ENCODE peak calls at places on chromosomes 11 and 22, in five cellular contexts. E is gastrocnemius medialis, I is body of pancreas, Y is thyroid gland, V is heart left ventricle. D is an unnamed sample.

GRCh38 chr11:69889400-69890372 is 70.5 kb upstream of the FGF3 start:
- DNase-seq in V (no peak), I (no peak), E (no peak), Y (no peak), D (no peak)

GRCh38 chr11:28123151-28123571 is 15.0 kb downstream of the METTL15 start:
- DNase-seq in E (no peak), Y (no peak), V (no peak), I (no peak), D (no peak)

GRCh38 chr11:30474151-30474954 is 111.8 kb downstream of the MPPED2 start:
- DNase-seq in E (no peak), V (no peak), I (no peak), Y (no peak), D (no peak)

GRCh38 chr11:45436118-45436517 is 150.0 kb upstream of the SYT13 start:
- DNase-seq in V (no peak), I (no peak), E (no peak), Y (no peak), D (no peak)

GRCh38 chr22:50506611-50507420 is 686 bp downstream of the LMF2 start:
- DNase-seq in E (no peak), I (peak), Y (peak), V (no peak), D (peak)

GRCh38 chr11:74746868-74747267 is 1.8 kb upstream of the RNF169 start:
- DNase-seq in E (no peak), I (no peak), Y (no peak), V (no peak), D (no peak)

GRCh38 chr11:84019576-84020194 is 733.5 kb upstream of the CCDC90B start:
- DNase-seq in I (no peak), E (no peak), V (no peak), Y (no peak), D (no peak)

GRCh38 chr11:122180435-122180834 is 64.4 kb upstream of the BLID start:
- DNase-seq in E (no peak), Y (no peak), V (no peak), I (no peak), D (peak)

GRCh38 chr11:19853901-19854300 is 141.3 kb downstream of the NAV2 start:
- DNase-seq in Y (no peak), E (no peak), I (no peak), V (no peak), D (no peak)

GRCh38 chr11:94837317-94837716 is 69.2 kb downstream of the AMOTL1 start:
- DNase-seq in Y (peak), I (no peak), E (no peak), V (peak), D (no peak)

GRCh38 chr22:34113381-34113780 is 193.1 kb upstream of the LARGE1 start:
- DNase-seq in I (no peak), E (no peak), V (no peak), Y (no peak), D (no peak)

GRCh38 chr22:37430941-37431340 is 3.7 kb upstream of the ELFN2 start:
- DNase-seq in V (no peak), Y (no peak), I (no peak), E (no peak), D (no peak)

GRCh38 chr11:6489338-6489737 is 7.7 kb upstream of the DNHD1 start:
- DNase-seq in Y (no peak), I (no peak), V (no peak), E (no peak), D (no peak)

GRCh38 chr11:78190374-78190773 is 1.7 kb downstream of the USP35 start:
- DNase-seq in V (no peak), Y (no peak), E (no peak), I (no peak), D (no peak)

GRCh38 chr11:69122642-69123431 is 32.9 kb upstream of the SMIM38 start:
- DNase-seq in I (peak), V (peak), E (no peak), Y (peak), D (peak)

GRCh38 chr22:36369004-36369921 is 18.5 kb downstream of the MYH9 start:
- DNase-seq in V (no peak), Y (peak), I (peak), E (no peak), D (no peak)

GRCh38 chr11:69138265-69138664 is 17.5 kb upstream of the SMIM38 start:
- DNase-seq in I (no peak), Y (no peak), V (no peak), E (no peak), D (no peak)

GRCh38 chr11:73141031-73141308 is 1.1 kb downstream of the FCHSD2 start:
- DNase-seq in V (no peak), E (no peak), I (peak), Y (peak), D (peak)

GRCh38 chr22:29773233-29773632 is 6.1 kb downstream of the UQCR10 start:
- DNase-seq in Y (no peak), E (peak), I (no peak), V (no peak), D (no peak)

GRCh38 chr22:31969789-31970489 is 25.6 kb downstream of the YWHAH start:
- DNase-seq in Y (peak), E (peak), I (peak), V (peak), D (peak)

GRCh38 chr11:94928146-94928995 is 45.0 kb downstream of the CWC15 start:
- DNase-seq in V (no peak), E (no peak), Y (no peak), I (no peak), D (no peak)

GRCh38 chr11:86784247-86784681 is 16.1 kb upstream of the PRSS23 start:
- DNase-seq in V (no peak), E (no peak), I (no peak), Y (no peak), D (peak)

DNA sequence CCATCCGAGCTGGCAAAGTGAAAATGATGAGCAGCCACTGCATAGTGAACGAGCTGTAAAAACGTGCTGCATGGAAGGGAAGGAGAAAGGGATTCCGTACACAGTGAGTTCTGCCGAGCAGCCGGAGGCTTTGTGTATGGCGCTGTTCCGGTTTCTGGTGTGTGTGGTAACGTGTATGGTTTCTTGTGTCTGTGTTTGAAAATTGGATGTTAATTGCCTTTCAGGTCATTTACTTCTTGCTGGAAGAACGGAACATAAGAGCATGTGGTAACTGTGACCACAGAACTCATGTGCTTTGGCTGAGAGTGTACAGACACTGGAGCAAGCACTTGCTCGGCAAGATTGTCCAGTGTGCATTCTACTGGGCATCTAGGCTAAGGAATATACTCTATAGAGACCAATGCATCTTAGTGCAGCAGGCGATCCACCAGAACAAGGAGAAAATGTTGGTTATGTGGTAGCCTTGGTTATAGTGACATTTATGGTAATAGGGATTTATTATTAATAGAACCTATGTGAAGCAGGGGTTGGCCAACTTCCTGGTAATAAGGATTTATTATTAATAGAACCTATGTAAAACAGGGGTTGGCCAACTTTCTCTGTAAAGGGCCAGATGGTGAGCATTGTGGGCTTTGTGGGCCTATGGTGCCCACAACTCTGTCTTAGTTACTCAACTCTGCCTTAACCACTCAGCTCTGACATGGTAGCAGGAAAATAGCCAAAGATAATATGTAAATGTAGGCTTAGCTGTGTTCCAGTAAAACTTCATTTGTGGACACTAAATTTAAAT is 49.2 kb downstream of the GRAMD1B start:
- DNase-seq in I (no peak), Y (no peak), V (no peak), E (no peak), D (no peak)
- H3K4me3 ChIP-seq in I (no peak), Y (no peak), V (no peak), E (no peak), D (no peak)

GRCh38 chr11:65421204-65422103 is 1.1 kb upstream of the NEAT1 start:
- DNase-seq in I (peak), E (peak), Y (peak), V (peak), D (peak)

GRCh38 chr11:65422104-65422632 is 430 bp upstream of the NEAT1 start:
- DNase-seq in I (peak), E (peak), V (peak), Y (peak), D (peak)

GRCh38 chr11:65423516-65424199 is 1.1 kb downstream of the NEAT1 start:
- DNase-seq in Y (no peak), V (peak), I (peak), E (peak), D (no peak)

GRCh38 chr11:65424200-65425104 is 1.9 kb downstream of the NEAT1 start:
- DNase-seq in Y (peak), E (peak), I (peak), V (peak), D (peak)

GRCh38 chr11:65422633-65423515 is at the start of gene NEAT1:
- DNase-seq in V (peak), I (peak), E (peak), Y (peak), D (peak)
- TF ChIP-seq POLR2A in V (peak), I (no peak), E (no peak), Y (peak), D (peak)

GRCh38 chr11:76382209-76382608 is 1.1 kb downstream of the GVQW3 start:
- DNase-seq in I (no peak), Y (no peak), V (no peak), E (no peak), D (no peak)
- H3K4me3 ChIP-seq in I (peak), Y (no peak), V (peak), E (peak), D (peak)

GRCh38 chr11:106958506-106959248 is 59.6 kb downstream of the GUCY1A2 start:
- DNase-seq in E (no peak), I (no peak), Y (no peak), V (no peak), D (no peak)

GRCh38 chr11:106959386-106959785 is 58.9 kb downstream of the GUCY1A2 start:
- DNase-seq in E (no peak), Y (no peak), V (no peak), I (no peak), D (no peak)

GRCh38 chr11:106961048-106961447 is 57.2 kb downstream of the GUCY1A2 start:
- DNase-seq in Y (peak), E (no peak), I (no peak), V (no peak), D (no peak)

GRCh38 chr11:106959800-106960199 is 58.5 kb downstream of the GUCY1A2 start:
- DNase-seq in E (no peak), V (no peak), I (no peak), Y (no peak), D (no peak)

DNA sequence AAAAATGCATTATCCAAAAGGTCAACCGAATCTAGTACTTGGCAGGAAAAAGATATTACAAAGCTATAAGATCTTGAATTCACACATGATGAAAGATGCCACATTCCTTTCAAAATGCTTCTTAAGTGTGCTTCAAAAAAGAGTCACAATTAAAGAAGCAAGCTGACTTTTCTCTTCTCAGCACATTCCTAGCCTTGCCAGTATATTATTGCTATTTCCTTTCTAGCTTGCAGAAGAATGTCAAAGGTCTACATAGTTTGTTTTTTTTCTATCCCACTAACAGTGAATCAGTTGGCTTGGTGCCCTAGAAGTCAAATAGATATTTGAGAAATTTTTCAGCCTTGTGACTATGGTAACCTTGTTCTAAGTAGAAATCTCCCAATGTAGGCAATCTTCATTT is 56.8 kb downstream of the GUCY1A2 start:
- DNase-seq in V (no peak), E (no peak), Y (no peak), I (no peak), D (no peak)
- TF ChIP-seq POLR2A in V (no peak), E (no peak), Y (no peak), I (no peak), D (no peak)

DNA sequence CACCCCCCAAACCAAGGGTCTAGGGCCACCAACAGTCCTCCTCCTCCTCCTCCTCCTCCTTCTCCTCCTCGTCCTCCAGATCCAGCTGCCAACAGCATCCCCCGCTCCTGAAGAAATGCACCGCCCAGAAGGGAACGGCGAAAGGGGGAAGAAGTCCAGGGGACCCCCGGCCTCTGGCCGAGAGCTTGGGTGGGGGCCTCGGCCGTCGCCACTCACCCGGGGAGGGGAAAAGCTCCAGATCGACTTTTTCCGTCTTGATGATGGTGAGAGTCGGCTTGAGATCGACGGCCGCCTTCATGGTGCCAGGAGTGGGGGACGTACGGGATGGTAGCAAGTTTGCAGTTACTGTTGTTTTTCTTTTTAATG is 65.7 kb downstream of the ETS1 start:
- DNase-seq in Y (no peak), E (no peak), I (peak), V (no peak), D (peak)
- H3K4me3 ChIP-seq in Y (peak), E (peak), I (peak), V (peak), D (peak)

DNA sequence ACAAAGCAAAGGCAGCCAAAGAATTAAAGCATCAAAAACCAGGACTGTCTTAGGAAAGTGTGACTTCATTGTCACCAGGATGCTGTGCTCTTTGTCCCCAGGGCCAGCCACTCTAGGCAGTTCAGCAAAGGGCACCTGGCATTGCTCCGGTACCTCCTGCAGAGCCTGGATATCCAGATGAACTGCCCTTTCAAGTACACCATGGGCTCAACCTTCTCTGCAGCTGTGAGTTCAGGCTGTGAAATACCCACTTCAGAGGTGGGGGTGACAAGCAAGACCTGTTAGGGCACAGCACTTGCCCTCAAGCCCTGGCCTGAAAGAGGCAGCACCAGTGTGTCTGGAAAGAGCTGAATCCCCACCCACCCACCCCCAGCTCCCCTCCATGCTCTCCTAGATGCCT is 44.5 kb downstream of the KCNQ1OT1 start:
- DNase-seq in V (no peak), I (no peak), E (no peak), Y (no peak), D (no peak)
- TF ChIP-seq POLR2A in V (no peak), I (no peak), E (no peak), Y (no peak), D (no peak)

GRCh38 chr11:34968862-34969261 is 52.4 kb downstream of the PDHX start:
- DNase-seq in E (no peak), I (no peak), V (no peak), Y (no peak), D (no peak)
- H3K4me3 ChIP-seq in E (no peak), I (no peak), V (no peak), Y (no peak), D (no peak)

GRCh38 chr22:26483439-26484359 is at the start of the genes HPS4 and SRRD:
- DNase-seq in I (peak), Y (peak), V (peak), E (peak), D (peak)
- TF ChIP-seq POLR2A in I (peak), Y (peak), V (peak), E (peak), D (peak)

DNA sequence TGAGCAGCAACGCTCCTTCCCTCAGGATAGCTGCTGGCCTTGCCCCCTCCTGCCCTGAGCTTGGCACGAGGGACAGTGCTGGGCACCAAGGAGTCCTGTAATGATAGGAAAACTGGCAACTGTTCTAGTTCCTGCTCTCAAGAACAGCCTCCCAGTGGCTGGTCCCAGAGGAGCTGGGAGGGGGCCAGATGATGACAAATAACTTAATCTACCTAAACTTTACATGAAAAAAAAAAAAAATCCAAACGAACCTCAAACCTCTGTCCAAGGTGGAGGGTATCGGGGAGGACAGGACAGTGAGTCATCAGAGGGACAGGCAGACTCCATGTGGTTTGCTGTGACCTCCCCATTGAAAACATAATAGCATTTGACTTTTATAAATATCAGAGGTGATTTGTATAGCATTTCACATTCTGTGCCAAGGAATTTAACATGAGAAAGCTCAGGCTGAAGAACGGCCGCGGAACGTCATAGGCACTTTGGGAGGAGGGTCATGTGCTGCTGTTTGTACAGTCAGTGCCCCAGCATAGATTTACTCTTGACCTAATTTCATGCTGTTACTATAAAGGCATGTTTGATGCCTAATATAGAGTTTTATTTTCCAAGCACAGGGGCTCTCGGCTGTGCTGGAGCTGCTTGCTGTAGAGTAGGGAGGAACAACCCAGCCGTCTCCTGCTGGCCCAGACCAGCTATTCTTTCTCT is 98.2 kb upstream of the NNMT start:
- DNase-seq in E (peak), Y (peak), I (peak), V (peak), D (peak)
- H3K4me3 ChIP-seq in E (no peak), Y (no peak), I (no peak), V (no peak), D (no peak)

DNA sequence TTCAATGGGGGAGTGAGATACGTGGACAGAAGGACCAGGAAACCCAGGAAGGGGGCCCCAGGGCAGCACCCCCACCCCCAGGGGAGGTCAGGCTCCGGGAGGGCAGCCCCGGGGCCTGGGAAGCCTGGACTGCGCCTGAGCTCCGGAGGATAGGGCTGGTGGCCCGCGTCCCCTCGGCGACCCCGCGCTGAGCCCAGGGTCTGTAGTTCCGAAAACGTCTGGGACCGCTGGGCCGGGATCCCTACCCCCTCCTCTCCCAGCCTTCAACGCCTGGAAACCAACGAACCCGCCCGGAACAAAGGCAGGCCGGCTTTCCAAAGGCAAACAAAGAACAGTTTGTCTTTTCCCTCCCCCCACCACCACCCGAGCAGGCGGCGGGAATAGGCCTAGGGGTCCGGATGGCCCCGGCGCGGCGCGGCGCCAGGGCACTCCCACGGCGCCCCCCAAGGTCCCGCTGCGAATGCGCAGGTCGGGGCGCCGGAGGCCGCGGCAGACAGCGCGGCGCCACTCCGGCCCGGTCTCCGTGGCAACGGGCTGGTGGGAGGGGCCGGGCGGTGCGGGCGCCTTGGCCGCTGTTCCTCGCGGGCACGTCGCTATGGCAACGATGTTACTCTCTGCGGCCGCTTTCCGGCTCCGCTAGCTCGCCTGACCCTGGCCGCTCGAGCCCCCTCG is 58.5 kb downstream of the IGLL1 start:
- DNase-seq in E (peak), V (peak), I (peak), Y (peak), D (peak)
- TF ChIP-seq POLR2A in E (peak), V (peak), I (peak), Y (peak), D (peak)